ENCODE peak calls at places on chromosomes 2 and 18, in four cellular contexts. O is endothelial cell of umbilical vein, J is kidney, Y is fibroblast of lung. U is an unnamed sample.

GRCh38 chr2:19580264-19580663 is 221.8 kb upstream of the OSR1 start:
- DNase-seq in J (no peak), O (no peak), Y (no peak), U (no peak)

GRCh38 chr2:158043181-158043948 is 58.3 kb upstream of the UPP2 start:
- DNase-seq in Y (no peak), J (no peak), O (no peak), U (no peak)

GRCh38 chr2:151523825-151524224 is 114.1 kb downstream of the RIF1 start:
- DNase-seq in Y (no peak), J (no peak), O (no peak), U (no peak)

GRCh38 chr2:21092308-21092869 is 31.4 kb upstream of the TDRD15 start:
- DNase-seq in J (no peak), O (no peak), Y (no peak), U (no peak)

GRCh38 chr2:110713508-110714362 is 18.6 kb upstream of the ACOXL start:
- DNase-seq in J (no peak), Y (no peak), O (no peak), U (no peak)

GRCh38 chr2:203846490-203847105 is 21.0 kb upstream of the CTLA4 start:
- DNase-seq in O (no peak), J (no peak), Y (no peak), U (no peak)

GRCh38 chr2:38552259-38552658 is 50.5 kb downstream of the HNRNPLL start:
- DNase-seq in J (no peak), O (no peak), Y (no peak), U (no peak)

GRCh38 chr2:105781274-105781673 is 36.6 kb downstream of the NCK2 start:
- DNase-seq in Y (peak; percentile 48), O (no peak), J (no peak), U (no peak)

GRCh38 chr2:173806761-173807160 is 158.4 kb downstream of the SP3 start:
- DNase-seq in J (no peak), Y (no peak), O (no peak), U (no peak)

GRCh38 chr2:199962203-199962602 is 6.8 kb downstream of the MAIP1 start:
- DNase-seq in J (no peak), O (no peak), Y (no peak), U (no peak)

GRCh38 chr2:101205521-101205998 is 47.1 kb upstream of the CNOT11 start:
- DNase-seq in O (peak; percentile 76), J (no peak), Y (peak; percentile 91), U (peak; percentile 57)

GRCh38 chr2:201007584-201007998 is 44.1 kb upstream of the ORC2 start:
- DNase-seq in Y (no peak), O (no peak), J (no peak), U (no peak)

GRCh38 chr18:7035807-7036206 is 81.8 kb downstream of the LAMA1 start:
- DNase-seq in J (no peak), O (no peak), Y (no peak), U (no peak)

GRCh38 chr2:26067186-26067974 is 33.5 kb downstream of the RAB10 start:
- DNase-seq in O (peak; percentile 8), Y (no peak), J (no peak), U (no peak)

GRCh38 chr2:176085861-176086771 is 2.4 kb upstream of the EVX2 start:
- DNase-seq in O (peak; percentile 47), Y (peak; percentile 39), J (no peak), U (no peak)

GRCh38 chr18:58232674-58233073 is 188.6 kb downstream of the NEDD4L start:
- DNase-seq in O (no peak), J (no peak), Y (no peak), U (no peak)

GRCh38 chr2:162261032-162261945 is 18.0 kb upstream of the FAP start:
- DNase-seq in O (peak; percentile 57), J (peak; percentile 69), Y (peak; percentile 71), U (peak; percentile 9)

GRCh38 chr18:74505776-74506175 is 9.6 kb downstream of the CNDP2 start:
- DNase-seq in O (no peak), J (peak; percentile 54), Y (no peak), U (no peak)

GRCh38 chr2:154233231-154233630 is 361.5 kb downstream of the GALNT13 start:
- DNase-seq in O (no peak), Y (no peak), J (no peak), U (no peak)

GRCh38 chr2:96758987-96759386 is 1.7 kb upstream of the CNNM4 start:
- DNase-seq in J (no peak), O (no peak), Y (no peak), U (no peak)

GRCh38 chr2:170396799-170397459 is 219.0 kb downstream of the MYO3B start:
- DNase-seq in Y (peak; percentile 28), J (no peak), O (peak; percentile 25), U (no peak)

GRCh38 chr2:108938069-108938710 is 50.8 kb downstream of the EDAR start:
- DNase-seq in J (no peak), Y (no peak), O (no peak), U (no peak)

GRCh38 chr18:21826196-21826595 is 85.6 kb downstream of the MIB1 start:
- DNase-seq in O (peak; percentile 71), J (no peak), Y (peak; percentile 61), U (no peak)

GRCh38 chr2:88671786-88672427 is 19.6 kb upstream of the RPIA start:
- DNase-seq in Y (peak; percentile 71), J (no peak), O (peak; percentile 69), U (peak; percentile 47)

GRCh38 chr2:160055726-160056108 is 6.7 kb downstream of the PLA2R1 start:
- DNase-seq in O (no peak), J (no peak), Y (no peak), U (no peak)
- TF ChIP-seq CTCF in O (no peak), J (no peak), Y (no peak), U (no peak)

DNA sequence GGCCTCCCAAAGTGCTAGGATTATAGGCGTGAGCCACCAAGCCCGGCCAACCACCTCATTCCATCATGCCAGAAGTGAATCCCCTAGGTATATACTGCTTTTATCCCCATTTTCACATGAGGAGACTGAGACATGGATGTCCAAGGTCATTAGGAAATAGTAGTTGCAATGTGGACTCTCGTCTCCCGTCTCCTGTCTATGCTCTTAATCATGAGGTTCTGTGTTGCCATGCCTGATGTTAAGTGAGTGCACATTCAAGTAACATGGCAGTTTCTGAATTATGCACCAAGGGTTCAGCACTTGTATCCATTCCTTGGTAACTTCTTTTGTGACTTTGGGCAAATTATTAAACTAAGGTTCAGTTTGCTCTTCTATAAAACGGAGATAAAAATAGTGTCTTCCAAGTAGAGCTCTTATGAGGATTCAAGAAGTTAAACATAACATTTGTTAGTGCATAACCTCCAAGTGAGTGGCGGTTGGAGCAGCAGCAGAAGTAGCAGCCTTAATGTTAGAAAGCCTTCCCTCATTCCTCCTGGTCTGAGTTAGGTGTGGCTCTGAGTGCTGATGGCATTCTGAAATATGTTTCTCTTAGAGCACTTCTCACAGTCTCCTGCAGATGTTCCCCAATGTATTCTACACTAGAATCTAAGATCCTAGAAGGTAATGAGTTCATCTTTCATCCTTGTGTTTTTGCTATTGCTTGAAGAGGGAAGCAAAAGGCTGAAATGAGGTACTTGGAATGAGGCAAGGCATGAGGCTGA is 21.9 kb downstream of the SOCS6 start:
- DNase-seq in Y (no peak), O (no peak), J (no peak), U (no peak)
- TF ChIP-seq CTCF in Y (no peak), O (no peak), J (no peak), U (no peak)

GRCh38 chr2:27086090-27086721 is 366 bp upstream of the KHK start:
- DNase-seq in J (peak; percentile 98), O (peak; percentile 94), Y (peak; percentile 88), U (peak; percentile 99)
- TF ChIP-seq CTCF in J (peak; percentile 94), O (peak; percentile 86), Y (peak; percentile 67), U (peak; percentile 94)

GRCh38 chr2:206442854-206443734 is at the start of gene ADAM23:
- DNase-seq in Y (peak; percentile 47), J (peak; percentile 67), O (peak; percentile 60), U (peak; percentile 64)
- TF ChIP-seq CTCF in Y (no peak), J (no peak), O (peak; percentile 63), U (no peak)

DNA sequence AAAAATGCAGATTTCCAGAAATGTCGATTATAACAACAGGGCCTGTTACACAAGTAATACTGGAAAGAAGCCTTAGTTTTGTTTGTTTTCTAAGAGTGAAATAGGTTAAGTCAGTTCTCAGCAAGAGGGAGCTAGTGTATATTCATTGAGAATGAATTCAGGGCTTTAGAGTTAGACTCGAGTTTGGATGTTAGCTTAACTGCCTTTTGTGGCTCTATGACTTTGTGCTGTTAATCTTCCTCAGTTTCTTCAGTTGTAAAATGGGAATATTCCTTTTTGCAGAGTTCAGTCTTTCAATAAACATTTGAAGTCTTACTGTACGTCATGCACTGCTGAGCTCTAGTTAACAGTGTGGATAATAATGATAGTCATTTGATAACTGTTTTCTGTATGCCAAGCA is 989 bp downstream of the NDUFV2 start:
- DNase-seq in J (no peak), O (peak; percentile 70), Y (peak; percentile 64), U (no peak)
- TF ChIP-seq CTCF in J (no peak), O (no peak), Y (no peak), U (peak; percentile 36)